ENCODE peak calls at places on chromosomes 3 and 15, in six cellular contexts. B is GM20000, U is HepG2, Z is neuronal stem cell, D is WERI-Rb-1, E is psoas muscle. O is an unnamed sample.

GRCh38 chr3:12557472-12558105 is 702 bp downstream of the MKRN2 start:
- DNase-seq in B (no peak), U (peak; percentile 49), Z (no peak), D (no peak), E (no peak), O (no peak)

GRCh38 chr3:8445861-8446260 is 55.8 kb upstream of the LMCD1 start:
- DNase-seq in B (no peak), U (no peak), Z (no peak), D (no peak), E (no peak), O (no peak)

GRCh38 chr3:52149726-52150125 is 4.5 kb downstream of the POC1A start:
- DNase-seq in B (no peak), U (no peak), Z (no peak), D (no peak), E (no peak), O (no peak)

GRCh38 chr3:193980326-193980725 is 155.6 kb upstream of the HES1 start:
- DNase-seq in B (no peak), U (no peak), Z (no peak), D (no peak), E (no peak), O (no peak)

GRCh38 chr3:16066975-16067374 is 107.5 kb upstream of the GALNT15 start:
- DNase-seq in B (no peak), U (no peak), Z (no peak), D (no peak), E (no peak), O (no peak)

GRCh38 chr3:41065340-41065739 is 134.0 kb upstream of the CTNNB1 start:
- DNase-seq in B (no peak), U (no peak), Z (no peak), D (no peak), E (no peak), O (no peak)

GRCh38 chr3:156323466-156323865 is 203.1 kb downstream of the KCNAB1 start:
- DNase-seq in B (no peak), U (no peak), Z (no peak), D (no peak), E (no peak), O (no peak)

GRCh38 chr15:99616773-99617342 is 51.1 kb downstream of the MEF2A start:
- DNase-seq in B (no peak), U (no peak), Z (no peak), D (no peak), E (no peak), O (no peak)

GRCh38 chr3:15271030-15271429 is 61.4 kb downstream of the SH3BP5 start:
- DNase-seq in B (no peak), U (no peak), Z (no peak), D (no peak), E (no peak), O (no peak)

GRCh38 chr3:174662653-174663052 is 196.5 kb upstream of the NAALADL2 start:
- DNase-seq in B (no peak), U (no peak), Z (no peak), D (no peak), E (no peak), O (peak; percentile 62)

GRCh38 chr3:114217266-114217665 is 20.1 kb downstream of the ZNF80 start:
- DNase-seq in B (no peak), U (no peak), Z (no peak), D (no peak), E (no peak), O (no peak)

GRCh38 chr15:60798821-60799220 is 319.9 kb upstream of the ICE2 start:
- DNase-seq in B (peak; percentile 43), U (peak; percentile 25), Z (no peak), D (no peak), E (no peak), O (no peak)

GRCh38 chr15:40090774-40091455 is 17.8 kb downstream of the BMF start:
- DNase-seq in B (no peak), U (no peak), Z (no peak), D (no peak), E (no peak), O (no peak)

GRCh38 chr3:119420196-119420595 is 43.2 kb downstream of the TMEM39A start:
- DNase-seq in B (no peak), U (no peak), Z (no peak), D (no peak), E (no peak), O (peak; percentile 18)